ENCODE peak calls at places on chromosomes 1 and 21, in nine cellular contexts. M, Q, U, J, W, Z, R, V and I are unnamed samples.

GRCh38 chr1:167663002-167663772 is 33.2 kb downstream of the RCSD1 start:
- DNase-seq in M (peak), Q (peak), U (peak), J (peak), W (no peak), Z (no peak), R (no peak), V (no peak), I (no peak)

GRCh38 chr1:80023366-80023765 is 1016.8 kb upstream of the ADGRL4 start:
- DNase-seq in M (no peak), Q (no peak), U (no peak), J (no peak), W (no peak), Z (no peak), R (no peak), V (no peak), I (no peak)

GRCh38 chr1:151934048-151934493 is 24.8 kb upstream of the THEM4 start:
- DNase-seq in M (peak), Q (peak), U (peak), J (peak), W (peak), Z (no peak), R (peak), V (peak), I (peak)

GRCh38 chr1:198423701-198424100 is 116.8 kb downstream of the ATP6V1G3 start:
- DNase-seq in M (no peak), Q (peak), U (no peak), J (no peak), W (no peak), Z (no peak), R (no peak), V (no peak), I (peak)

GRCh38 chr1:188499690-188500089 is 1670.9 kb downstream of the PLA2G4A start:
- DNase-seq in M (peak), Q (no peak), U (no peak), J (no peak), W (no peak), Z (no peak), R (no peak), V (no peak), I (no peak)

GRCh38 chr1:30877205-30877912 is 31.2 kb downstream of the SDC3 start:
- DNase-seq in M (peak), Q (peak), U (peak), J (peak), W (no peak), Z (peak), R (peak), V (no peak), I (no peak)

GRCh38 chr1:177659259-177659658 is 310.6 kb downstream of the SEC16B start:
- DNase-seq in M (no peak), Q (no peak), U (no peak), J (no peak), W (no peak), Z (no peak), R (no peak), V (no peak), I (no peak)

GRCh38 chr1:151715726-151716404 is 738 bp downstream of the CELF3 start:
- DNase-seq in M (no peak), Q (no peak), U (no peak), J (no peak), W (no peak), Z (no peak), R (peak), V (no peak), I (peak)

GRCh38 chr1:70486676-70487470 is 75.8 kb downstream of the CTH start:
- DNase-seq in M (peak), Q (peak), U (no peak), J (peak), W (peak), Z (no peak), R (no peak), V (no peak), I (peak)

GRCh38 chr1:115123116-115123515 is 33.8 kb upstream of the TSPAN2 start:
- DNase-seq in M (no peak), Q (no peak), U (no peak), J (no peak), W (no peak), Z (no peak), R (no peak), V (no peak), I (no peak)

GRCh38 chr1:183881387-183882084 is 76.6 kb downstream of the RGL1 start:
- DNase-seq in M (peak), Q (peak), U (no peak), J (peak), W (peak), Z (peak), R (peak), V (no peak), I (peak)

GRCh38 chr21:44024257-44024656 is 12.1 kb downstream of the TRAPPC10 start:
- DNase-seq in M (no peak), Q (no peak), U (no peak), J (no peak), W (no peak), Z (no peak), R (no peak), V (no peak), I (no peak)

GRCh38 chr1:224160171-224160682 is 22.8 kb upstream of the DEGS1 start:
- DNase-seq in M (no peak), Q (no peak), U (no peak), J (no peak), W (no peak), Z (no peak), R (no peak), V (no peak), I (no peak)

GRCh38 chr1:234983554-234983911 is 145.1 kb downstream of the TOMM20 start:
- DNase-seq in M (no peak), Q (no peak), U (no peak), J (no peak), W (no peak), Z (no peak), R (no peak), V (no peak), I (no peak)

GRCh38 chr1:219412772-219413171 is 200.1 kb downstream of the ZC3H11B start:
- DNase-seq in M (no peak), Q (no peak), U (no peak), J (peak), W (no peak), Z (no peak), R (no peak), V (no peak), I (no peak)

GRCh38 chr1:193115629-193116227 is 6.1 kb upstream of the CDC73 start:
- DNase-seq in M (peak), Q (peak), U (no peak), J (peak), W (peak), Z (no peak), R (no peak), V (no peak), I (no peak)